ENCODE peak calls at places on chromosome 4, in ten cellular contexts. One of them, this sample, is unnamed.

GRCh38 chr4:133866328-133866699 is 335.3 kb downstream of the PABPC4L start:
- DNase-seq in cardiac muscle cell: no peak
- DNase-seq in psoas muscle: no peak
- DNase-seq in body of pancreas: no peak
- DNase-seq in fibroblast of lung: peak
- DNase-seq in tibial nerve: no peak
- DNase-seq in colonic mucosa: no peak
- DNase-seq in A549: no peak
- DNase-seq in SJSA1: peak
- DNase-seq in aorta: no peak
- DNase-seq in this sample: no peak

GRCh38 chr4:118849867-118850812 is 14.2 kb upstream of the SEC24D start:
- DNase-seq in cardiac muscle cell: no peak
- DNase-seq in psoas muscle: no peak
- DNase-seq in body of pancreas: no peak
- DNase-seq in fibroblast of lung: no peak
- DNase-seq in tibial nerve: no peak
- DNase-seq in colonic mucosa: peak
- DNase-seq in A549: no peak
- DNase-seq in SJSA1: peak
- DNase-seq in aorta: no peak
- DNase-seq in this sample: no peak

GRCh38 chr4:155906554-155907247 is 3.2 kb downstream of the TDO2 start:
- DNase-seq in cardiac muscle cell: no peak
- DNase-seq in psoas muscle: no peak
- DNase-seq in body of pancreas: peak
- DNase-seq in fibroblast of lung: peak
- DNase-seq in tibial nerve: no peak
- DNase-seq in colonic mucosa: no peak
- DNase-seq in A549: no peak
- DNase-seq in SJSA1: peak
- DNase-seq in aorta: no peak
- DNase-seq in this sample: no peak

GRCh38 chr4:184153781-184154542 is 63.7 kb downstream of the ENPP6 start:
- DNase-seq in cardiac muscle cell: no peak
- DNase-seq in psoas muscle: no peak
- DNase-seq in body of pancreas: no peak
- DNase-seq in fibroblast of lung: no peak
- DNase-seq in tibial nerve: no peak
- DNase-seq in colonic mucosa: no peak
- DNase-seq in A549: no peak
- DNase-seq in SJSA1: no peak
- DNase-seq in aorta: no peak
- DNase-seq in this sample: no peak

GRCh38 chr4:186669159-186669720 is 54.4 kb downstream of the FAT1 start:
- DNase-seq in cardiac muscle cell: peak
- DNase-seq in psoas muscle: no peak
- DNase-seq in body of pancreas: peak
- DNase-seq in fibroblast of lung: peak
- DNase-seq in tibial nerve: no peak
- DNase-seq in colonic mucosa: no peak
- DNase-seq in A549: no peak
- DNase-seq in SJSA1: peak
- DNase-seq in aorta: no peak
- DNase-seq in this sample: no peak

GRCh38 chr4:152709675-152710438 is 30.1 kb upstream of the TMEM154 start:
- DNase-seq in cardiac muscle cell: peak
- DNase-seq in psoas muscle: no peak
- DNase-seq in body of pancreas: no peak
- DNase-seq in fibroblast of lung: peak
- DNase-seq in tibial nerve: no peak
- DNase-seq in colonic mucosa: no peak
- DNase-seq in A549: no peak
- DNase-seq in SJSA1: no peak
- DNase-seq in aorta: no peak
- DNase-seq in this sample: no peak

GRCh38 chr4:168540865-168541607 is 44.2 kb downstream of the PALLD start:
- DNase-seq in cardiac muscle cell: no peak
- DNase-seq in psoas muscle: no peak
- DNase-seq in body of pancreas: no peak
- DNase-seq in fibroblast of lung: peak
- DNase-seq in tibial nerve: no peak
- DNase-seq in colonic mucosa: no peak
- DNase-seq in A549: no peak
- DNase-seq in SJSA1: peak
- DNase-seq in aorta: no peak
- DNase-seq in this sample: no peak

GRCh38 chr4:3364634-3365314 is 72.0 kb downstream of the RGS12 start:
- DNase-seq in cardiac muscle cell: no peak
- DNase-seq in psoas muscle: no peak
- DNase-seq in body of pancreas: no peak
- DNase-seq in fibroblast of lung: no peak
- DNase-seq in tibial nerve: no peak
- DNase-seq in colonic mucosa: no peak
- DNase-seq in A549: no peak
- DNase-seq in SJSA1: no peak
- DNase-seq in aorta: peak
- DNase-seq in this sample: no peak

GRCh38 chr4:101114936-101115372 is 232.4 kb downstream of the PPP3CA start:
- DNase-seq in cardiac muscle cell: no peak
- DNase-seq in psoas muscle: no peak
- DNase-seq in body of pancreas: no peak
- DNase-seq in fibroblast of lung: peak
- DNase-seq in tibial nerve: no peak
- DNase-seq in colonic mucosa: no peak
- DNase-seq in A549: no peak
- DNase-seq in SJSA1: peak
- DNase-seq in aorta: no peak
- DNase-seq in this sample: no peak

GRCh38 chr4:123892368-123892961 is 495.9 kb downstream of the SPRY1 start:
- DNase-seq in cardiac muscle cell: no peak
- DNase-seq in psoas muscle: no peak
- DNase-seq in body of pancreas: no peak
- DNase-seq in fibroblast of lung: no peak
- DNase-seq in tibial nerve: no peak
- DNase-seq in colonic mucosa: no peak
- DNase-seq in A549: no peak
- DNase-seq in SJSA1: no peak
- DNase-seq in aorta: no peak
- DNase-seq in this sample: no peak

GRCh38 chr4:57777871-57778270 is 667.7 kb upstream of the IGFBP7 start:
- DNase-seq in cardiac muscle cell: no peak
- DNase-seq in psoas muscle: no peak
- DNase-seq in body of pancreas: no peak
- DNase-seq in fibroblast of lung: no peak
- DNase-seq in tibial nerve: no peak
- DNase-seq in colonic mucosa: no peak
- DNase-seq in A549: no peak
- DNase-seq in SJSA1: no peak
- DNase-seq in aorta: no peak
- DNase-seq in this sample: no peak

GRCh38 chr4:146033149-146033548 is 94.5 kb upstream of the ZNF827 start:
- DNase-seq in cardiac muscle cell: peak
- DNase-seq in psoas muscle: no peak
- DNase-seq in body of pancreas: peak
- DNase-seq in fibroblast of lung: no peak
- DNase-seq in tibial nerve: no peak
- DNase-seq in colonic mucosa: peak
- DNase-seq in A549: no peak
- DNase-seq in SJSA1: no peak
- DNase-seq in aorta: no peak
- DNase-seq in this sample: no peak

GRCh38 chr4:41613362-41613761 is 75.4 kb downstream of the LIMCH1 start:
- DNase-seq in cardiac muscle cell: no peak
- DNase-seq in psoas muscle: no peak
- DNase-seq in body of pancreas: no peak
- DNase-seq in fibroblast of lung: peak
- DNase-seq in tibial nerve: no peak
- DNase-seq in colonic mucosa: peak
- DNase-seq in A549: no peak
- DNase-seq in SJSA1: no peak
- DNase-seq in aorta: no peak
- DNase-seq in this sample: no peak

GRCh38 chr4:106264331-106264728 is 51.7 kb downstream of the TBCK start:
- DNase-seq in cardiac muscle cell: no peak
- DNase-seq in psoas muscle: no peak
- DNase-seq in body of pancreas: no peak
- DNase-seq in fibroblast of lung: peak
- DNase-seq in tibial nerve: no peak
- DNase-seq in colonic mucosa: no peak
- DNase-seq in A549: no peak
- DNase-seq in SJSA1: no peak
- DNase-seq in aorta: no peak
- DNase-seq in this sample: no peak

GRCh38 chr4:36676139-36677050 is 395.0 kb downstream of the DTHD1 start:
- DNase-seq in cardiac muscle cell: no peak
- DNase-seq in psoas muscle: no peak
- DNase-seq in body of pancreas: no peak
- DNase-seq in fibroblast of lung: peak
- DNase-seq in tibial nerve: no peak
- DNase-seq in colonic mucosa: no peak
- DNase-seq in A549: no peak
- DNase-seq in SJSA1: no peak
- DNase-seq in aorta: no peak
- DNase-seq in this sample: no peak

GRCh38 chr4:136562842-136563241 is 969.5 kb downstream of the PCDH18 start:
- DNase-seq in cardiac muscle cell: no peak
- DNase-seq in psoas muscle: no peak
- DNase-seq in body of pancreas: no peak
- DNase-seq in fibroblast of lung: peak
- DNase-seq in tibial nerve: no peak
- DNase-seq in colonic mucosa: no peak
- DNase-seq in A549: no peak
- DNase-seq in SJSA1: no peak
- DNase-seq in aorta: no peak
- DNase-seq in this sample: no peak
- H3K4me3 ChIP-seq in cardiac muscle cell: no peak
- H3K4me3 ChIP-seq in psoas muscle: no peak
- H3K4me3 ChIP-seq in body of pancreas: no peak
- H3K4me3 ChIP-seq in fibroblast of lung: no peak
- H3K4me3 ChIP-seq in tibial nerve: no peak
- H3K4me3 ChIP-seq in colonic mucosa: no peak
- H3K4me3 ChIP-seq in A549: no peak
- H3K4me3 ChIP-seq in SJSA1: no peak
- H3K4me3 ChIP-seq in aorta: no peak
- H3K4me3 ChIP-seq in this sample: no peak

GRCh38 chr4:98558366-98558765 is 100.0 kb downstream of the TSPAN5 start:
- DNase-seq in cardiac muscle cell: peak
- DNase-seq in psoas muscle: no peak
- DNase-seq in body of pancreas: no peak
- DNase-seq in fibroblast of lung: no peak
- DNase-seq in tibial nerve: no peak
- DNase-seq in colonic mucosa: no peak
- DNase-seq in A549: no peak
- DNase-seq in SJSA1: no peak
- DNase-seq in aorta: no peak
- DNase-seq in this sample: no peak
- H3K27ac ChIP-seq in cardiac muscle cell: peak
- H3K27ac ChIP-seq in psoas muscle: no peak
- H3K27ac ChIP-seq in body of pancreas: no peak
- H3K27ac ChIP-seq in fibroblast of lung: no peak
- H3K27ac ChIP-seq in tibial nerve: peak
- H3K27ac ChIP-seq in colonic mucosa: no peak
- H3K27ac ChIP-seq in A549: no peak
- H3K27ac ChIP-seq in SJSA1: no peak
- H3K27ac ChIP-seq in aorta: no peak
- H3K27ac ChIP-seq in this sample: no peak

GRCh38 chr4:114600672-114601071 is 2.1 kb downstream of the UGT8 start:
- DNase-seq in cardiac muscle cell: no peak
- DNase-seq in psoas muscle: no peak
- DNase-seq in body of pancreas: no peak
- DNase-seq in fibroblast of lung: no peak
- DNase-seq in tibial nerve: no peak
- DNase-seq in colonic mucosa: no peak
- DNase-seq in A549: no peak
- DNase-seq in SJSA1: no peak
- DNase-seq in aorta: no peak
- DNase-seq in this sample: no peak
- H3K4me3 ChIP-seq in cardiac muscle cell: no peak
- H3K4me3 ChIP-seq in psoas muscle: no peak
- H3K4me3 ChIP-seq in body of pancreas: no peak
- H3K4me3 ChIP-seq in fibroblast of lung: no peak
- H3K4me3 ChIP-seq in tibial nerve: peak
- H3K4me3 ChIP-seq in colonic mucosa: no peak
- H3K4me3 ChIP-seq in A549: no peak
- H3K4me3 ChIP-seq in SJSA1: no peak
- H3K4me3 ChIP-seq in aorta: no peak
- H3K4me3 ChIP-seq in this sample: no peak

DNA sequence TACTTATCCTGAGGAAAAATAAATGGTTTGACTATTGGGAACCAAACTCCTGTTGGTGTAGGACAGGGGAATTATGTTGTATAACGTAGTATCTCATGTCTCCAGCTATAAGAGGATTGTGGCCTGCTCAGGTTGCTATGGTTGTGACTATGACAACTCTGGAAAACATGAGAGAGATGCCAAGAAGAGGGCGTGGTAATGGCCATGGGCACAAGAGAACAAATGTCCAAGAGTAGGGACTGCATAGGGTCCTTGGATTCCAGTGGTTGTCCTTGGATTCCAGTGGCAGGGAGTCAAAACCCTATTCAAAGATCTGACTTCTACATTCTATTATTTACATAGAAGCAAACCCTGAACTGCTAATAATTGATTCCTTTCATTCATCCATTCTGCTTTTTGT is 6.8 kb upstream of the MOB1B start:
- DNase-seq in cardiac muscle cell: peak
- DNase-seq in psoas muscle: no peak
- DNase-seq in body of pancreas: peak
- DNase-seq in fibroblast of lung: peak
- DNase-seq in tibial nerve: no peak
- DNase-seq in colonic mucosa: no peak
- DNase-seq in A549: no peak
- DNase-seq in SJSA1: no peak
- DNase-seq in aorta: no peak
- DNase-seq in this sample: no peak
- H3K27ac ChIP-seq in cardiac muscle cell: peak
- H3K27ac ChIP-seq in psoas muscle: no peak
- H3K27ac ChIP-seq in body of pancreas: no peak
- H3K27ac ChIP-seq in fibroblast of lung: no peak
- H3K27ac ChIP-seq in tibial nerve: peak
- H3K27ac ChIP-seq in colonic mucosa: no peak
- H3K27ac ChIP-seq in A549: no peak
- H3K27ac ChIP-seq in SJSA1: no peak
- H3K27ac ChIP-seq in aorta: no peak
- H3K27ac ChIP-seq in this sample: no peak